ENCODE peak calls at places on chromosomes 4 and X, in five cellular contexts. One of them, this sample, is unnamed.

GRCh38 chr4:55503164-55503563 is 43.5 kb downstream of the CLOCK start:
- DNase-seq in hepatocyte: no peak
- DNase-seq in transverse colon: no peak
- DNase-seq in right atrium auricular region: no peak
- DNase-seq in IMR-90: peak; percentile 84
- DNase-seq in this sample: peak; percentile 36

GRCh38 chr4:128979934-128980333 is 113.4 kb downstream of the SCLT1 start:
- DNase-seq in transverse colon: no peak
- DNase-seq in hepatocyte: peak; percentile 6
- DNase-seq in IMR-90: peak; percentile 86
- DNase-seq in right atrium auricular region: no peak
- DNase-seq in this sample: peak; percentile 82

GRCh38 chr4:184957451-184958115 is 60.7 kb upstream of the HELT start:
- DNase-seq in transverse colon: no peak
- DNase-seq in IMR-90: no peak
- DNase-seq in right atrium auricular region: no peak
- DNase-seq in hepatocyte: no peak
- DNase-seq in this sample: no peak

GRCh38 chr4:13905543-13905942 is 278.0 kb upstream of the BOD1L1 start:
- DNase-seq in IMR-90: peak; percentile 95
- DNase-seq in transverse colon: no peak
- DNase-seq in hepatocyte: no peak
- DNase-seq in right atrium auricular region: no peak
- DNase-seq in this sample: peak; percentile 96

GRCh38 chr4:151043803-151044535 is 28.9 kb upstream of the LRBA start:
- DNase-seq in transverse colon: no peak
- DNase-seq in right atrium auricular region: no peak
- DNase-seq in IMR-90: peak; percentile 36
- DNase-seq in hepatocyte: no peak
- DNase-seq in this sample: no peak

GRCh38 chr4:23945521-23946017 is 55.7 kb upstream of the PPARGC1A start:
- DNase-seq in transverse colon: peak; percentile 16
- DNase-seq in hepatocyte: peak; percentile 63
- DNase-seq in right atrium auricular region: no peak
- DNase-seq in IMR-90: peak; percentile 86
- DNase-seq in this sample: peak; percentile 84

GRCh38 chrX:78199851-78200250 is 60.4 kb upstream of the TAF9B start:
- DNase-seq in IMR-90: peak; percentile 8
- DNase-seq in right atrium auricular region: no peak
- DNase-seq in hepatocyte: peak; percentile 16
- DNase-seq in transverse colon: no peak
- DNase-seq in this sample: peak; percentile 7

GRCh38 chr4:172770787-172771186 is 397.8 kb upstream of the GALNT7 start:
- DNase-seq in transverse colon: no peak
- DNase-seq in hepatocyte: no peak
- DNase-seq in right atrium auricular region: no peak
- DNase-seq in IMR-90: no peak
- DNase-seq in this sample: no peak

GRCh38 chrX:44143061-44143602 is 169.9 kb upstream of the NDP start:
- DNase-seq in IMR-90: no peak
- DNase-seq in hepatocyte: no peak
- DNase-seq in transverse colon: no peak
- DNase-seq in right atrium auricular region: no peak
- DNase-seq in this sample: no peak

GRCh38 chr4:129344058-129344457 is 248.1 kb downstream of the C4orf33 start:
- DNase-seq in right atrium auricular region: no peak
- DNase-seq in transverse colon: peak; percentile 31
- DNase-seq in hepatocyte: peak; percentile 61
- DNase-seq in IMR-90: peak; percentile 27
- DNase-seq in this sample: peak; percentile 40

GRCh38 chr4:181427076-181427475 is 816.1 kb upstream of the TENM3 start:
- DNase-seq in hepatocyte: no peak
- DNase-seq in IMR-90: no peak
- DNase-seq in transverse colon: no peak
- DNase-seq in right atrium auricular region: no peak
- DNase-seq in this sample: no peak

GRCh38 chr4:148112231-148112982 is 329.8 kb downstream of the NR3C2 start:
- DNase-seq in hepatocyte: peak; percentile 13
- DNase-seq in right atrium auricular region: no peak
- DNase-seq in IMR-90: peak; percentile 55
- DNase-seq in transverse colon: no peak
- DNase-seq in this sample: peak; percentile 3

GRCh38 chr4:86918539-86919072 is 16.2 kb upstream of the AFF1 start:
- DNase-seq in hepatocyte: peak; percentile 45
- DNase-seq in transverse colon: no peak
- DNase-seq in IMR-90: peak; percentile 86
- DNase-seq in right atrium auricular region: no peak
- DNase-seq in this sample: peak; percentile 60

GRCh38 chrX:47177079-47177478 is 16.6 kb upstream of the UBA1 start:
- DNase-seq in transverse colon: no peak
- DNase-seq in right atrium auricular region: no peak
- DNase-seq in IMR-90: no peak
- DNase-seq in hepatocyte: no peak
- DNase-seq in this sample: no peak

GRCh38 chrX:107507093-107507743 is 57.8 kb downstream of the FRMPD3 start:
- DNase-seq in IMR-90: no peak
- DNase-seq in transverse colon: no peak
- DNase-seq in hepatocyte: no peak
- DNase-seq in right atrium auricular region: no peak
- DNase-seq in this sample: no peak

GRCh38 chrX:41705680-41706374 is 17.1 kb downstream of the GPR34 start:
- DNase-seq in right atrium auricular region: no peak
- DNase-seq in hepatocyte: no peak
- DNase-seq in IMR-90: no peak
- DNase-seq in transverse colon: no peak
- DNase-seq in this sample: no peak

GRCh38 chr4:95158045-95158444 is 390.7 kb downstream of the UNC5C start:
- DNase-seq in transverse colon: no peak
- DNase-seq in right atrium auricular region: no peak
- DNase-seq in IMR-90: no peak
- DNase-seq in hepatocyte: no peak
- DNase-seq in this sample: no peak

GRCh38 chr4:95158626-95159025 is 390.1 kb downstream of the UNC5C start:
- DNase-seq in hepatocyte: no peak
- DNase-seq in right atrium auricular region: no peak
- DNase-seq in IMR-90: no peak
- DNase-seq in transverse colon: no peak
- DNase-seq in this sample: no peak

GRCh38 chr4:95156452-95156765 is 392.4 kb downstream of the UNC5C start:
- DNase-seq in IMR-90: no peak
- DNase-seq in hepatocyte: no peak
- DNase-seq in transverse colon: no peak
- DNase-seq in right atrium auricular region: no peak
- DNase-seq in this sample: no peak

GRCh38 chr4:95161781-95162469 is 386.8 kb downstream of the UNC5C start:
- DNase-seq in hepatocyte: no peak
- DNase-seq in right atrium auricular region: no peak
- DNase-seq in transverse colon: no peak
- DNase-seq in IMR-90: no peak
- DNase-seq in this sample: no peak

DNA sequence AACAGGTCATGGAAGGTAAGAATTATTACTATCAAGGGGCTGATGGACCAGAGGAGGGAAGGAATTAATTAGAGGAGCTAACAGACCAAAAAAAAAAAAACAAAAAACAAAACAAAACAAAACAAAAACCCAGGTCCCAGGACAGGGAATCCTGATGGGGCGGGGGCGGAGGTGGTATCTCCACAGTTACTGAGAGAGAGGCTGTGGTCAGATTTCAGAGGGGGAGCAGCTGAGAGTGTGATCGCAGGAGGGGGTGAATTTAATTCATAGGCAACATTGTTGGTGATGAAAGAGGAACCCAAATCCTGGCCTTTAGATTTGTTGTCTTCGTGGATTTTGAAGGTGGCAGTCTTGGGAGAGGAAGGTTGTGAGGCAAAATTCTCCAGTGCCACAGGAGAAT is 389.4 kb downstream of the UNC5C start:
- DNase-seq in right atrium auricular region: no peak
- DNase-seq in IMR-90: no peak
- DNase-seq in hepatocyte: no peak
- DNase-seq in transverse colon: no peak
- DNase-seq in this sample: no peak
- H3K4me3 ChIP-seq in right atrium auricular region: no peak overlapping the region
- H3K4me3 ChIP-seq in IMR-90: no peak overlapping the region
- H3K4me3 ChIP-seq in hepatocyte: no peak overlapping the region
- H3K4me3 ChIP-seq in transverse colon: no peak overlapping the region
- H3K4me3 ChIP-seq in this sample: no peak overlapping the region

GRCh38 chrX:154412468-154412867 is 1.1 kb downstream of the TAFAZZIN start:
- DNase-seq in transverse colon: peak; percentile 54
- DNase-seq in hepatocyte: peak; percentile 5
- DNase-seq in IMR-90: no peak
- DNase-seq in right atrium auricular region: no peak
- DNase-seq in this sample: no peak
- H3K27ac ChIP-seq in transverse colon: peak overlapping the region; percentile 96
- H3K27ac ChIP-seq in hepatocyte: peak overlapping the region; percentile 94
- H3K27ac ChIP-seq in IMR-90: no peak overlapping the region
- H3K27ac ChIP-seq in right atrium auricular region: peak overlapping the region; percentile 91
- H3K27ac ChIP-seq in this sample: no peak overlapping the region

GRCh38 chr4:8195841-8196460 is 3.1 kb upstream of the SH3TC1 start:
- DNase-seq in IMR-90: no peak
- DNase-seq in right atrium auricular region: no peak
- DNase-seq in hepatocyte: no peak
- DNase-seq in transverse colon: no peak
- DNase-seq in this sample: no peak

GRCh38 chr4:8191136-8191747 is 7.8 kb upstream of the SH3TC1 start:
- DNase-seq in right atrium auricular region: peak; percentile 89
- DNase-seq in transverse colon: peak; percentile 51
- DNase-seq in hepatocyte: no peak
- DNase-seq in IMR-90: peak; percentile 44
- DNase-seq in this sample: peak; percentile 70

GRCh38 chr4:8195431-8195830 is 3.7 kb upstream of the SH3TC1 start:
- DNase-seq in hepatocyte: no peak
- DNase-seq in transverse colon: no peak
- DNase-seq in right atrium auricular region: no peak
- DNase-seq in IMR-90: no peak
- DNase-seq in this sample: no peak

GRCh38 chr4:8194306-8195242 is 4.5 kb upstream of the SH3TC1 start:
- DNase-seq in IMR-90: no peak
- DNase-seq in right atrium auricular region: no peak
- DNase-seq in transverse colon: no peak
- DNase-seq in hepatocyte: no peak
- DNase-seq in this sample: no peak

GRCh38 chr4:8192748-8193738 is 6.0 kb upstream of the SH3TC1 start:
- DNase-seq in transverse colon: peak; percentile 77
- DNase-seq in hepatocyte: peak; percentile 81
- DNase-seq in right atrium auricular region: no peak
- DNase-seq in IMR-90: peak; percentile 28
- DNase-seq in this sample: peak; percentile 50
- TF ChIP-seq CTCF in transverse colon: peak; percentile 18
- TF ChIP-seq CTCF in hepatocyte: peak; percentile 50
- TF ChIP-seq CTCF in right atrium auricular region: peak; percentile 61
- TF ChIP-seq CTCF in IMR-90: peak; percentile 28
- TF ChIP-seq CTCF in this sample: peak; percentile 49

DNA sequence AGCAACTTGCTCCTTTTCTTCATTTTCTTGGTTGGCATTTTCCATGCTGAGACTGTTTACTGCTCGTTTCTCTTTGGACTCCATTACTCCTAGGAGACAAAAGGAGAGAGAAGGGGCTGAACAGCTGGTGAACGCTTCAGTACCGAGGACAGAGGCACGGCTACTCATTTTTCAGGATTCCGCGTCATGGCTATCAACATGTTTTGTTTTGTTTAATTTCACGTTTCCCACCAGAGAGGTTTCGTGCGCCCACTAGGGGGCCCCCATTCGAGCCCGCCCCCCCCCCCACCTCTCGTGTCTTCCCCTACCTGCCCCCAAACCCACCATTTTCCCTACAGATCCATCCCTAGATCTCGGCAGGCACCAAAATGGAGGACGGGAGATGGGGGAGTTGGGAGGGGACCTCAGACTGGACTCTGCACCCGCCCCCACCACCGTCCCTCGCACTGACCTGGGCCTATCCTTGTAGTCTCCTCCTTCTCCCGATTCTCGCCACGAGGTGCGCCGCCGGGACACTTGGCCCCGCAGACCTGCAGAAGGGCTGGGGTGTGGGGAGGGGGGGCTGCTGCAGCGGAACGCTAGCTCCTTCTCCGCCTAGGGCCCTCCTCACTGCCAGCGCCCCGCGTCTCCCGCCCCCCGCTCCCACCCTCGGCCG is 653 bp downstream of the BEX1 start:
- DNase-seq in hepatocyte: peak; percentile 58
- DNase-seq in transverse colon: no peak
- DNase-seq in right atrium auricular region: no peak
- DNase-seq in IMR-90: peak; percentile 12
- DNase-seq in this sample: peak; percentile 32
- H3K4me3 ChIP-seq in hepatocyte: peak overlapping the region; percentile 20
- H3K4me3 ChIP-seq in transverse colon: peak overlapping the region; percentile 39
- H3K4me3 ChIP-seq in right atrium auricular region: peak overlapping the region; percentile 40
- H3K4me3 ChIP-seq in IMR-90: no peak overlapping the region
- H3K4me3 ChIP-seq in this sample: peak overlapping the region; percentile 59

DNA sequence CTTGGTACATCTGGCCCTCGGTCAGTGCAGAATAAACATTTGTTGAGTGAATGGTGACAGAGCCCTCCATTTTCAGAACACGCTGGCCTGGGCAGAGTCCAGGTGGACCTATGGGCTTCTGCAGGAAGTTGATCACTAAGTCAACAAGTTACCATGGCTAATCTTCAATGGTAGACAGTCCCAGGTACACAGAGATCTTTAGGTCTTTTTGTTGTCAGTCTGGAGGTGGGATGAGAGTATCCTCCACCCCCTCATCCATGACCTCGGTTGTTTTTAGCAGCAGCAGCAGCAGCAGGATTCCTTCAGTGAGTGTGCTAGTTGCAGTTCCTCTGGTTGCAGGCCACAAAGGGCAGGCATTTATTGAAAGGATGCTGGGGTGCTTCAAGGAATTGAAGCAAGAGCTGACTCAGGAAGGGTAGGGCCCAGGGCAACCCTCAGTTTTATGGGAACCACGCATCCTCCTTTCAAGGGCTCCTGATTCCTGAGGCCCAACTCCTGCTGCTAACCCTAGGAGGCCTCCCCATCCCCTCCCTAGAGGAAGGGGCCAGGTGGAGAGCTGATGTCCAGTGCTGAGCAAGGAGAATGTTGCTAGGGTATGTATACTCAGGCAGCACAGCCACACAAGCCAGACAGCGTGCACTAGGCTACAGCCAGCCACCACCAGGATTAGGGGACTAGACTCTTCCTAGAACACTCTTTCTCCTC is 1.7 kb upstream of the USP27X start:
- DNase-seq in hepatocyte: peak; percentile 41
- DNase-seq in right atrium auricular region: no peak
- DNase-seq in IMR-90: no peak
- DNase-seq in transverse colon: no peak
- DNase-seq in this sample: no peak
- H3K27ac ChIP-seq in hepatocyte: peak overlapping the region; percentile 90
- H3K27ac ChIP-seq in right atrium auricular region: peak overlapping the region; percentile 78
- H3K27ac ChIP-seq in IMR-90: no peak overlapping the region
- H3K27ac ChIP-seq in transverse colon: peak overlapping the region; percentile 87
- H3K27ac ChIP-seq in this sample: no peak overlapping the region

DNA sequence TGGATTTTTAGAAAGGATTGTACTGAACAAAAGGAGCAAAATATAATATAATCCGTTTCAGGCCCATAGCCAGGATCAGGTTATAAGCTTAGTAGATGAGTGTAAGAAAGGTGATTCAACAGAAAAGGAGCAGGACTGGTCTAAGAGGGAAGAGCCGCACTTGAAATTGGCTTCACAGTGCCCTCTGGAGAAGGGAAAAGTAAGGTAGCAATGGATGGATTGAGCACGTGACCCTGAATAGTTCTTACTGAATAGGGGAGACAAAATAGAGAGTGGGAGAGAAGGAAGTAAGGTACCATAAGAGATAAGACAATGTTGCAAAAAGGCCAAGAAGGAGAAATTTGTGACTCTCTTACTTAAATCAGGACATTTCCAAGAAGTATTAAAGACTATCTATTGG is 15.6 kb downstream of the CXorf66 start:
- DNase-seq in transverse colon: no peak
- DNase-seq in hepatocyte: no peak
- DNase-seq in IMR-90: no peak
- DNase-seq in right atrium auricular region: no peak
- DNase-seq in this sample: no peak
- TF ChIP-seq CTCF in transverse colon: no peak
- TF ChIP-seq CTCF in hepatocyte: no peak
- TF ChIP-seq CTCF in IMR-90: no peak
- TF ChIP-seq CTCF in right atrium auricular region: no peak
- TF ChIP-seq CTCF in this sample: no peak